ENCODE peak calls at places on chromosomes 4 and X, in six cellular contexts. V is K562, U is WTC11, P is HCT116, R is H1, T is GM12878. N is an unnamed sample.

GRCh38 chr4:144174401-144175067 is 34.0 kb upstream of the GYPA start:
- DNase-seq in U (no peak), P (peak), V (peak), T (peak), R (no peak), N (peak)

GRCh38 chr4:27000820-27001219 is 140.2 kb downstream of the STIM2 start:
- DNase-seq in P (no peak), R (no peak), T (no peak), V (peak), U (no peak), N (no peak)

GRCh38 chr4:69831646-69832325 is 28.2 kb downstream of the SULT1E1 start:
- DNase-seq in R (no peak), T (peak), P (no peak), U (no peak), V (no peak), N (peak)

GRCh38 chrX:77922768-77923167 is 12.3 kb downstream of the ATP7A start:
- DNase-seq in V (peak), U (no peak), R (no peak), T (no peak), P (no peak), N (no peak)

GRCh38 chr4:114860791-114861190 is 252.6 kb downstream of the NDST4 start:
- DNase-seq in U (no peak), R (no peak), T (no peak), V (no peak), P (no peak), N (no peak)

GRCh38 chrX:85922821-85923220 is 124.5 kb downstream of the CHM start:
- DNase-seq in V (no peak), U (no peak), P (no peak), T (no peak), R (no peak), N (no peak)

GRCh38 chrX:113305496-113305895 is 464.9 kb upstream of the AMOT start:
- DNase-seq in T (no peak), P (no peak), V (no peak), R (no peak), U (no peak), N (no peak)

GRCh38 chr4:67983333-67983732 is 20.0 kb upstream of the TMPRSS11A start:
- DNase-seq in P (no peak), V (no peak), R (no peak), T (no peak), U (no peak), N (no peak)

GRCh38 chrX:40543661-40544328 is 37.0 kb upstream of the ATP6AP2 start:
- DNase-seq in T (peak), U (no peak), P (peak), R (no peak), V (peak), N (peak)

GRCh38 chr4:6420036-6420435 is 52.4 kb downstream of the PPP2R2C start:
- DNase-seq in U (no peak), R (no peak), T (no peak), P (no peak), V (no peak), N (no peak)

GRCh38 chrX:113551919-113552318 is 711.3 kb upstream of the AMOT start:
- DNase-seq in P (no peak), T (no peak), U (no peak), V (no peak), R (no peak), N (no peak)

GRCh38 chrX:102934624-102935023 is 2.4 kb upstream of the RAB40AL start:
- DNase-seq in T (no peak), R (no peak), P (no peak), V (peak), U (peak), N (peak)

GRCh38 chr4:76206222-76206942 is 7.2 kb downstream of the SCARB2 start:
- DNase-seq in P (no peak), U (no peak), T (no peak), V (no peak), R (no peak), N (no peak)

GRCh38 chrX:78119521-78120227 is 15.6 kb downstream of the PGK1 start:
- DNase-seq in R (no peak), P (no peak), U (no peak), V (no peak), T (no peak), N (no peak)

GRCh38 chrX:7192871-7193270 is 44.9 kb upstream of the PUDP start:
- DNase-seq in T (no peak), R (no peak), U (no peak), P (no peak), V (no peak), N (no peak)

GRCh38 chr4:107699466-107700206 is 20.4 kb downstream of the PAPSS1 start:
- DNase-seq in R (no peak), T (no peak), V (no peak), U (no peak), P (no peak), N (no peak)

GRCh38 chr4:169922632-169923276 is 103.4 kb downstream of the MFAP3L start:
- DNase-seq in T (no peak), V (no peak), P (no peak), R (no peak), U (no peak), N (no peak)
- TF ChIP-seq ATF3 in T (no peak), V (no peak), P (no peak), R (no peak), U (no peak), N (no peak)

GRCh38 chr4:3446631-3447320 is 5.0 kb downstream of the HGFAC start:
- DNase-seq in T (no peak), R (no peak), U (no peak), P (no peak), V (no peak), N (no peak)
- TF ChIP-seq SP1 in T (no peak), R (no peak), U (no peak), P (no peak), V (no peak), N (no peak)

DNA sequence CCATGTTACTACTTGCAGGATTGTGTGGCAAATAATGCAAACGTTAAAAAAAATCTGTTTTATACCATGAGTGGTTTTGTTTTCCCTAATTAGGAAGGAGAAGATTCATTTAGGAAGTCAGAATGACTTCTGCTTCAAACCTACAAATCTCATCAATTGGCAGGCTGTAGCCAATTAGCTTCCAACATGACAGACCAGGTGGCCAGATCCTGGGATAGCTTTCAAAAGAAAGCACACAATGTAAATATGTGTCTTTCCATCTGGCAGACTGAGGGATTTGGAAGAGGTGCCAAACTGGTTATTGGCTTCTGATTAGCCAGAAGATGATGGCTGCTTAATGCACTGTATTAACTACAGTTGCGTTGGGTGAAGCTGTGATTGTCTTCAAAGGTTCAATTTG is 432.8 kb downstream of the ANKRD50 start:
- DNase-seq in U (no peak), P (no peak), T (no peak), V (no peak), R (no peak), N (no peak)
- TF ChIP-seq ATF3 in U (no peak), P (no peak), T (no peak), V (no peak), R (no peak), N (no peak)

DNA sequence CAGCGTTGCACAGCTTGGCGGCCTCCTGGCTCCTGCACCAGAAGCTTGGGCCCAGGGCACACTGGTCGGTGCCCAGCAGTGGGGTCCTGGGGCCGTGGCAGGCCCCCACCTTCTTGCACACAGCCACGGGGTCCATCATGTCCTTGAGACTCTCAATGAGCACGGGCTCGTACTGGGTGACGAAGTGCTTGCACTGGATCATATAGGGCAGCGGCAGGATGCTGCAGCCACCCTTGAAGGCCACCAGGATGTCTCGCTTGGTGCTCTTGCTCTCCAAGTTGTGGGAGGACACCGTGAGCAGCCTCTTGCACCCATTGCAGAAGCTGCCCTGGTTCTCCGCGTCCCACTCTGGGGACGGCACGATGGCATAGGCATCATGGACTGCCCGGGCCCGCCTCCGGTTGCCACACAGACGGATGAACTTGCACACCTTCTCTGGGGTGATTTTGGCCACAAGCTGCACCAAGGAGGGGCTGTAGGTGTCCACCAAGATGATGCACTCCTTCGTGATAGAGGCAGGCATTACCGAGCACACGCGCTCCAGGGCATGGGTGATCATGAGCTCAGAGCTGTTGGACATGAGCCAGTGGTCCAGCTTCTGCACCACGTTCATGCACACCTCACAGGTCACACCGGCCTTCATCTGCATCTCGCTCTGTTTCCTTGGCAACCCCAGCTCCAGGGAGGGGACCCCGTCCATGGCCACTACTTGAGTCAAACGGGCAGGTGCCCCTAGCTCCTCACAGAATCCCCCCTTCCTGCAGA is 1.2 kb downstream of the PSAPL1 start:
- DNase-seq in R (no peak), P (no peak), T (no peak), V (no peak), U (no peak), N (no peak)
- TF ChIP-seq SP1 in R (no peak), P (no peak), T (no peak), V (no peak), U (no peak), N (no peak)

GRCh38 chr4:105586638-105587328 is 34.4 kb downstream of the ARHGEF38 start:
- DNase-seq in P (no peak), T (no peak), U (no peak), R (no peak), V (no peak), N (no peak)
- TF ChIP-seq ATF3 in P (no peak), T (no peak), U (no peak), R (no peak), V (no peak), N (no peak)

GRCh38 chr4:110621839-110622751 is 782 bp downstream of the PITX2 start:
- DNase-seq in P (no peak), T (no peak), R (no peak), V (no peak), U (peak), N (no peak)
- TF ChIP-seq SP1 in P (no peak), T (no peak), R (no peak), V (no peak), U (no peak), N (no peak)

GRCh38 chr4:176191974-176192373 is 3.4 kb downstream of the SPATA4 start:
- DNase-seq in V (no peak), P (no peak), T (no peak), U (no peak), R (no peak), N (no peak)
- TF ChIP-seq ATF3 in V (no peak), P (no peak), T (no peak), U (no peak), R (no peak), N (no peak)

GRCh38 chr4:120855307-120856001 is 67.1 kb downstream of the PRDM5 start:
- DNase-seq in P (no peak), V (no peak), T (peak), U (no peak), R (no peak), N (no peak)

GRCh38 chr4:120857312-120857711 is 65.2 kb downstream of the PRDM5 start:
- DNase-seq in U (no peak), V (no peak), T (no peak), P (no peak), R (no peak), N (no peak)

GRCh38 chr4:120856294-120856693 is 66.2 kb downstream of the PRDM5 start:
- DNase-seq in T (no peak), R (no peak), V (no peak), P (no peak), U (no peak), N (no peak)

GRCh38 chr4:120850048-120850599 is 72.4 kb downstream of the PRDM5 start:
- DNase-seq in U (no peak), T (no peak), V (no peak), R (no peak), P (no peak), N (no peak)

GRCh38 chr4:120853101-120853940 is 69.2 kb downstream of the PRDM5 start:
- DNase-seq in R (no peak), P (no peak), V (no peak), U (no peak), T (no peak), N (no peak)
- TF ChIP-seq SP1 in R (no peak), P (no peak), V (no peak), U (no peak), T (no peak), N (no peak)

GRCh38 chr4:23837366-23837765 is 52.5 kb downstream of the PPARGC1A start:
- DNase-seq in P (no peak), R (no peak), T (no peak), V (no peak), U (no peak), N (no peak)

GRCh38 chr4:23839279-23839678 is 50.6 kb downstream of the PPARGC1A start:
- DNase-seq in V (no peak), P (no peak), T (no peak), U (no peak), R (no peak), N (no peak)

GRCh38 chr4:23838131-23838530 is 51.7 kb downstream of the PPARGC1A start:
- DNase-seq in T (no peak), U (no peak), R (no peak), V (no peak), P (no peak), N (no peak)

DNA sequence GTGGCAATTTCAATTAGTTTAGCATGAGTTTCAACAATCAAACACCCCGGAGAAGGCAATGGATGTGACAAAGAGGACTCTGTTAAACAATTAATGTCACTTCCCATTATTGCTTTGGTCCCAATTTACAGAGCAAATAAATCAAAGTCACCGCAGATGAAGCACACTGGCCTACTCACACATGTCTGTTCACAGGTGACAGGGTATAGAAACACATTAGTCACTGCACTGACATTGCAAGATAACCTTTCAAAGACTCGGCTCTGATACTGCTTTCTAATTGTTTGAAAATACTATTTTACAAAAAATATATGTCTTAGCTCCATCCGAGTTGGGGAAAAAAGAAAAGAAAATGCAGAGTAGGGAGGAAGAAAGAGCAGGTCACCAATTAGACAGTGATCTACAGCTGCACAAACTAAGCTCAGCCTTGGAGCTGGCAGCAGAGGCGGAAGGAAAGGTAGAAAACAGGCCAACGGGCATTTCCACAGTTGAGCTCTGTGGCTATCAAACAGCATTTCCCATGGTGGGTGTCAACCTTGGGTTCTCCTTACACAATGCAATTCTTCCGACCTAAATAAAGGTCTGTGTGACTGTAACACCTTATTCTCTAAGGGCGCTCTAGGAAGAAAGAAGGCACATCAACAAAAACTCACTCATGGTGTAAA is 53.9 kb downstream of the PPARGC1A start:
- DNase-seq in T (no peak), R (no peak), U (no peak), V (no peak), P (no peak), N (no peak)
- TF ChIP-seq ATF3 in T (no peak), R (no peak), U (no peak), V (no peak), P (no peak), N (no peak)

N was measured in HepG2.